ENCODE peak calls at places on chromosomes 16 and 17, in eight cellular contexts. Z, K, C, Y, X, I, B and J are unnamed samples.

GRCh38 chr16:11085025-11085485 is 140.7 kb downstream of the CLEC16A start:
- DNase-seq in Z (no peak), K (no peak), C (no peak), Y (no peak), X (no peak), I (no peak), B (no peak), J (no peak)

GRCh38 chr17:32264140-32264799 is 1.4 kb upstream of the RHBDL3 start:
- DNase-seq in Z (no peak), K (no peak), C (no peak), Y (no peak), X (no peak), I (no peak), B (no peak), J (no peak)

GRCh38 chr16:12267491-12267890 is 291.0 kb downstream of the SNX29 start:
- DNase-seq in Z (no peak), K (no peak), C (no peak), Y (no peak), X (no peak), I (no peak), B (no peak), J (no peak)

GRCh38 chr17:70677783-70678647 is 508.7 kb downstream of the KCNJ2 start:
- DNase-seq in Z (no peak), K (no peak), C (no peak), Y (no peak), X (no peak), I (no peak), B (no peak), J (no peak)

GRCh38 chr16:58814348-58814801 is 80.3 kb upstream of the GOT2 start:
- DNase-seq in Z (no peak), K (no peak), C (peak), Y (peak), X (peak), I (peak), B (peak), J (no peak)

GRCh38 chr17:50558955-50559614 is 1.4 kb upstream of the CACNA1G start:
- DNase-seq in Z (no peak), K (no peak), C (no peak), Y (peak), X (peak), I (no peak), B (no peak), J (no peak)

GRCh38 chr17:17150450-17150804 is 55.7 kb downstream of the PLD6 start:
- DNase-seq in Z (no peak), K (no peak), C (no peak), Y (no peak), X (no peak), I (no peak), B (no peak), J (no peak)

GRCh38 chr16:50491516-50491915 is 56.7 kb upstream of the NKD1 start:
- DNase-seq in Z (no peak), K (peak), C (no peak), Y (no peak), X (no peak), I (peak), B (no peak), J (no peak)

GRCh38 chr17:19464033-19465026 is 53.3 kb downstream of the RNF112 start:
- DNase-seq in Z (no peak), K (no peak), C (no peak), Y (no peak), X (no peak), I (peak), B (peak), J (no peak)

GRCh38 chr16:69918241-69918640 is 32.9 kb upstream of the CLEC18A start:
- DNase-seq in Z (no peak), K (no peak), C (no peak), Y (no peak), X (no peak), I (no peak), B (no peak), J (no peak)

GRCh38 chr16:7405166-7405565 is 72.5 kb downstream of the RBFOX1 start:
- DNase-seq in Z (no peak), K (no peak), C (no peak), Y (peak), X (peak), I (peak), B (no peak), J (no peak)

GRCh38 chr17:7781467-7781866 is 52.5 kb upstream of the KDM6B start:
- DNase-seq in Z (no peak), K (no peak), C (no peak), Y (peak), X (no peak), I (no peak), B (no peak), J (no peak)

GRCh38 chr17:72121164-72122001 is 563 bp downstream of the SOX9 start:
- DNase-seq in Z (no peak), K (no peak), C (no peak), Y (peak), X (peak), I (peak), B (no peak), J (no peak)

GRCh38 chr17:30235386-30236296 is at the start of gene SLC6A4:
- DNase-seq in Z (no peak), K (no peak), C (no peak), Y (no peak), X (peak), I (no peak), B (peak), J (no peak)

GRCh38 chr16:680625-680945 is 375 bp downstream of the STUB1 start:
- DNase-seq in Z (no peak), K (no peak), C (no peak), Y (no peak), X (no peak), I (no peak), B (no peak), J (no peak)

GRCh38 chr17:43662432-43663141 is 865 bp upstream of the MEOX1 start:
- DNase-seq in Z (no peak), K (no peak), C (no peak), Y (no peak), X (no peak), I (no peak), B (no peak), J (no peak)
- TF ChIP-seq POLR2AphosphoS5 in Z (no peak), K (no peak), C (no peak), Y (no peak), X (no peak), I (no peak), B (no peak), J (no peak)

GRCh38 chr17:55300479-55301290 is 35.9 kb downstream of the HLF start:
- DNase-seq in Z (no peak), K (no peak), C (no peak), Y (no peak), X (no peak), I (no peak), B (no peak), J (no peak)
- TF ChIP-seq POLR2A in Z (no peak), K (no peak), C (no peak), Y (no peak), X (no peak), I (no peak), B (no peak), J (no peak)

DNA sequence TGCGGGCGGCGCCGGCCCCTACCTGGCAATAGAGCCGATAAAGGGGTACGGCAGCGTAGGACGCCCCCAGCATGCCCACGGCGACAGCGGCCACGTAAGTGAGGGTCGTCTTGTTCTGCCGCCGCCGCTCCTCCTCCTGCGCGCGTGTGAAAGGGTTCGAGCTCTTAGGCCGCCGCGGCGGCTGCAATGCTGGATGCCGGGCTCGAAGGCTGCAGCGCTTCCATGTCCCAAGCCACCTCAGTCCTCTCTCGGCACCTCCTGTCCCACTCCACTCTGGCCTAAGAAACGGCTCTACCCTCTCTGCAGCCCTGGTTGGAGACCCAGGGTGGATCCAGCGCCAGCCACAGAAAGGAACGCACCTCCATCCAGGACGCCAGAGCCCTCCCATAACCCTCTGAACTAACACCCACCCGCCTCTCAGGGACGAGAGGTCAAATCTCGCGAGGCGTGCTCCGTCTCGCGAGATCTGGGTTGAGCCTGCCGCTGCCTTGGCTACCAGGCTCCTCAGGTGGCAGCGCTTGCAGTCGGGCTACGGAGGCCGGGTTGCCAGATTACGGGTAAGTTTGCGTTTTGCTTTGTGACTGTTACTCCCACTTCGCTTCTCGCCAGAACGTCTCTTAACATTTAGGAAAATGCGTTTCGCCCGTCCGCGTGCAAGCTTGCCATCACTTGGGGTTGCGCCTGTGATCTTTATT is at the start of the genes COX11 and STXBP4:
- DNase-seq in Z (peak), K (no peak), C (peak), Y (peak), X (peak), I (peak), B (peak), J (peak)
- TF ChIP-seq CTCF in Z (no peak), K (no peak), C (no peak), Y (peak), X (no peak), I (no peak), B (peak), J (no peak)

DNA sequence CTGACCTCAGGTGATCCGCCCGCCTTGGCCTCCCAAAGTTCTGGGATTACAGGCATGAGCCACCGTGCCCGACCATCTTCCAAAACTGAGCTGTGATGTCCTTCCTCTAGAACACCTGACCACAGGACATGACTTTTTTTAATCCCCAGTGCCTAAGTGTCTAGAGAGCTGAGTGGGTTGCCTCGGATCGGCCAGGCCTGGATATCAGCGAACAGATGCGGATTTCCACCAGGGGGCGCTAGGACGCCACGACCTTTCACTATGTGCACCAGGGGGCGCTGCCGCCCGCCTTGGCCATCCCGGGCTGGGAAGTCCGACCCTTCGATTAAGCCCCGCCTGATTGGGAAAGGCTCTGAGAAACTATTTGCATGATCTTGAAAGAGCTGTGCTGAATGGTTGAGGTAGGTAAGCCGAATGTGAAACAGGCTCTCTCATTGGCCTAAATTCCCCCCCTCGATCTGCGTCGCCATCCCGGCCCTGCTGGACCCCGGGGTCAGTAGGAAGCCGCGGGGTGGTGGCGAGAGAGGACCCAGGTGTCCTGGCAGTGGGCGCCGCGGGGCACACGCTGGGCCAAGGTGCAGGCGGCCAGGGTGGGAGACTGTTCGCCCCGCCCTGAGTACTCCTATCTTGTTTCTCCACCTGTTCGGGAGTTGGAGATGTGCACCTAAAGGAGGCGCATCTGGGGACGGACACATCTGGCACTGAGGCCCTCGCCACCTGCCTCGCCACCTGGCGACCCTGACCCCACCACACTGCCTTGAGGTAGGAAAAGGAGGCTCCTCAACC is at the start of gene ACBD4:
- DNase-seq in Z (peak), K (peak), C (peak), Y (peak), X (peak), I (peak), B (peak), J (peak)
- TF ChIP-seq POLR2AphosphoS5 in Z (peak), K (peak), C (peak), Y (peak), X (no peak), I (peak), B (peak), J (peak)

GRCh38 chr17:79020631-79021301 is 3.2 kb upstream of the C1QTNF1 start:
- DNase-seq in Z (peak), K (no peak), C (no peak), Y (no peak), X (no peak), I (no peak), B (no peak), J (peak)
- TF ChIP-seq POLR2A in Z (no peak), K (no peak), C (no peak), Y (no peak), X (no peak), I (no peak), B (no peak), J (no peak)

GRCh38 chr16:84735846-84736586 is 36.2 kb downstream of the USP10 start:
- DNase-seq in Z (no peak), K (no peak), C (peak), Y (no peak), X (no peak), I (peak), B (no peak), J (no peak)
- TF ChIP-seq CTCF in Z (no peak), K (no peak), C (no peak), Y (no peak), X (peak), I (no peak), B (no peak), J (no peak)